ENCODE peak calls at places on chromosome 21, in seven cellular contexts. One of them, this sample, is unnamed.

GRCh38 chr21:14956826-14957225 is 108.0 kb downstream of the NRIP1 start:
- DNase-seq in glutamatergic neuron: no peak
- DNase-seq in EL: peak
- DNase-seq in NCI-H1436: no peak
- DNase-seq in activated T-helper 9 cell treated with anti-CD3 and anti-CD28 coated beads, Interleukin-2, amount 50 U/mL, for 16 hours: no peak
- DNase-seq in cardiac muscle cell: peak
- DNase-seq in stimulated activated CD4-positive, alpha-beta T cell treated with anti-CD3 and anti-CD28 coated beads, Interleukin-4, amount 100 ng/mL, for 48 hours: no peak
- DNase-seq in this sample: peak

GRCh38 chr21:14070968-14071367 is 139.8 kb downstream of the LIPI start:
- DNase-seq in stimulated activated CD4-positive, alpha-beta T cell treated with anti-CD3 and anti-CD28 coated beads, Interleukin-4, amount 100 ng/mL, for 48 hours: no peak
- DNase-seq in EL: no peak
- DNase-seq in NCI-H1436: no peak
- DNase-seq in activated T-helper 9 cell treated with anti-CD3 and anti-CD28 coated beads, Interleukin-2, amount 50 U/mL, for 16 hours: no peak
- DNase-seq in cardiac muscle cell: no peak
- DNase-seq in glutamatergic neuron: no peak
- DNase-seq in this sample: no peak

GRCh38 chr21:39111928-39112327 is 71.3 kb downstream of the PSMG1 start:
- DNase-seq in activated T-helper 9 cell treated with anti-CD3 and anti-CD28 coated beads, Interleukin-2, amount 50 U/mL, for 16 hours: no peak
- DNase-seq in cardiac muscle cell: peak
- DNase-seq in NCI-H1436: no peak
- DNase-seq in glutamatergic neuron: no peak
- DNase-seq in stimulated activated CD4-positive, alpha-beta T cell treated with anti-CD3 and anti-CD28 coated beads, Interleukin-4, amount 100 ng/mL, for 48 hours: no peak
- DNase-seq in EL: no peak
- DNase-seq in this sample: no peak

GRCh38 chr21:45869121-45870007 is 112.2 kb upstream of the COL6A1 start:
- DNase-seq in activated T-helper 9 cell treated with anti-CD3 and anti-CD28 coated beads, Interleukin-2, amount 50 U/mL, for 16 hours: no peak
- DNase-seq in NCI-H1436: no peak
- DNase-seq in stimulated activated CD4-positive, alpha-beta T cell treated with anti-CD3 and anti-CD28 coated beads, Interleukin-4, amount 100 ng/mL, for 48 hours: no peak
- DNase-seq in glutamatergic neuron: no peak
- DNase-seq in cardiac muscle cell: peak
- DNase-seq in EL: peak
- DNase-seq in this sample: peak

GRCh38 chr21:44444286-44444931 is 10.9 kb upstream of the LRRC3 start:
- DNase-seq in glutamatergic neuron: no peak
- DNase-seq in EL: no peak
- DNase-seq in NCI-H1436: no peak
- DNase-seq in activated T-helper 9 cell treated with anti-CD3 and anti-CD28 coated beads, Interleukin-2, amount 50 U/mL, for 16 hours: no peak
- DNase-seq in stimulated activated CD4-positive, alpha-beta T cell treated with anti-CD3 and anti-CD28 coated beads, Interleukin-4, amount 100 ng/mL, for 48 hours: no peak
- DNase-seq in cardiac muscle cell: no peak
- DNase-seq in this sample: no peak

GRCh38 chr21:32099812-32100416 is 178.9 kb downstream of the MIS18A start:
- DNase-seq in NCI-H1436: no peak
- DNase-seq in activated T-helper 9 cell treated with anti-CD3 and anti-CD28 coated beads, Interleukin-2, amount 50 U/mL, for 16 hours: no peak
- DNase-seq in EL: no peak
- DNase-seq in glutamatergic neuron: no peak
- DNase-seq in cardiac muscle cell: no peak
- DNase-seq in stimulated activated CD4-positive, alpha-beta T cell treated with anti-CD3 and anti-CD28 coated beads, Interleukin-4, amount 100 ng/mL, for 48 hours: no peak
- DNase-seq in this sample: no peak

GRCh38 chr21:36504067-36505058 is 24.4 kb upstream of the CLDN14 start:
- DNase-seq in cardiac muscle cell: peak
- DNase-seq in activated T-helper 9 cell treated with anti-CD3 and anti-CD28 coated beads, Interleukin-2, amount 50 U/mL, for 16 hours: no peak
- DNase-seq in glutamatergic neuron: no peak
- DNase-seq in NCI-H1436: peak
- DNase-seq in stimulated activated CD4-positive, alpha-beta T cell treated with anti-CD3 and anti-CD28 coated beads, Interleukin-4, amount 100 ng/mL, for 48 hours: peak
- DNase-seq in EL: peak
- DNase-seq in this sample: peak

GRCh38 chr21:28521932-28522826 is 470.5 kb downstream of the LTN1 start:
- DNase-seq in activated T-helper 9 cell treated with anti-CD3 and anti-CD28 coated beads, Interleukin-2, amount 50 U/mL, for 16 hours: no peak
- DNase-seq in NCI-H1436: no peak
- DNase-seq in stimulated activated CD4-positive, alpha-beta T cell treated with anti-CD3 and anti-CD28 coated beads, Interleukin-4, amount 100 ng/mL, for 48 hours: no peak
- DNase-seq in EL: peak
- DNase-seq in glutamatergic neuron: peak
- DNase-seq in cardiac muscle cell: peak
- DNase-seq in this sample: peak

GRCh38 chr21:27425172-27425571 is 458.3 kb upstream of the ADAMTS5 start:
- DNase-seq in activated T-helper 9 cell treated with anti-CD3 and anti-CD28 coated beads, Interleukin-2, amount 50 U/mL, for 16 hours: no peak
- DNase-seq in cardiac muscle cell: peak
- DNase-seq in EL: peak
- DNase-seq in glutamatergic neuron: no peak
- DNase-seq in stimulated activated CD4-positive, alpha-beta T cell treated with anti-CD3 and anti-CD28 coated beads, Interleukin-4, amount 100 ng/mL, for 48 hours: no peak
- DNase-seq in NCI-H1436: no peak
- DNase-seq in this sample: peak

GRCh38 chr21:42233067-42233981 is 14.4 kb downstream of the ABCG1 start:
- DNase-seq in NCI-H1436: peak
- DNase-seq in cardiac muscle cell: peak
- DNase-seq in stimulated activated CD4-positive, alpha-beta T cell treated with anti-CD3 and anti-CD28 coated beads, Interleukin-4, amount 100 ng/mL, for 48 hours: peak
- DNase-seq in activated T-helper 9 cell treated with anti-CD3 and anti-CD28 coated beads, Interleukin-2, amount 50 U/mL, for 16 hours: peak
- DNase-seq in glutamatergic neuron: no peak
- DNase-seq in EL: no peak
- DNase-seq in this sample: no peak

GRCh38 chr21:43323244-43324005 is 103.5 kb downstream of the SIK1 start:
- DNase-seq in activated T-helper 9 cell treated with anti-CD3 and anti-CD28 coated beads, Interleukin-2, amount 50 U/mL, for 16 hours: no peak
- DNase-seq in stimulated activated CD4-positive, alpha-beta T cell treated with anti-CD3 and anti-CD28 coated beads, Interleukin-4, amount 100 ng/mL, for 48 hours: no peak
- DNase-seq in NCI-H1436: no peak
- DNase-seq in cardiac muscle cell: no peak
- DNase-seq in glutamatergic neuron: no peak
- DNase-seq in EL: no peak
- DNase-seq in this sample: no peak

GRCh38 chr21:24671901-24672300 is 935.4 kb downstream of the MRPL39 start:
- DNase-seq in stimulated activated CD4-positive, alpha-beta T cell treated with anti-CD3 and anti-CD28 coated beads, Interleukin-4, amount 100 ng/mL, for 48 hours: no peak
- DNase-seq in glutamatergic neuron: no peak
- DNase-seq in NCI-H1436: no peak
- DNase-seq in EL: no peak
- DNase-seq in activated T-helper 9 cell treated with anti-CD3 and anti-CD28 coated beads, Interleukin-2, amount 50 U/mL, for 16 hours: no peak
- DNase-seq in cardiac muscle cell: no peak
- DNase-seq in this sample: peak

GRCh38 chr21:35257413-35257812 is 208.3 kb upstream of the RUNX1 start:
- DNase-seq in EL: peak
- DNase-seq in NCI-H1436: peak
- DNase-seq in stimulated activated CD4-positive, alpha-beta T cell treated with anti-CD3 and anti-CD28 coated beads, Interleukin-4, amount 100 ng/mL, for 48 hours: no peak
- DNase-seq in activated T-helper 9 cell treated with anti-CD3 and anti-CD28 coated beads, Interleukin-2, amount 50 U/mL, for 16 hours: no peak
- DNase-seq in glutamatergic neuron: no peak
- DNase-seq in cardiac muscle cell: peak
- DNase-seq in this sample: peak

GRCh38 chr21:37866027-37866426 is 50.2 kb downstream of the KCNJ6 start:
- DNase-seq in activated T-helper 9 cell treated with anti-CD3 and anti-CD28 coated beads, Interleukin-2, amount 50 U/mL, for 16 hours: no peak
- DNase-seq in glutamatergic neuron: no peak
- DNase-seq in NCI-H1436: no peak
- DNase-seq in stimulated activated CD4-positive, alpha-beta T cell treated with anti-CD3 and anti-CD28 coated beads, Interleukin-4, amount 100 ng/mL, for 48 hours: no peak
- DNase-seq in cardiac muscle cell: no peak
- DNase-seq in EL: no peak
- DNase-seq in this sample: peak

GRCh38 chr21:35563885-35564451 is 496.4 kb downstream of the SETD4 start:
- DNase-seq in NCI-H1436: peak
- DNase-seq in cardiac muscle cell: peak
- DNase-seq in stimulated activated CD4-positive, alpha-beta T cell treated with anti-CD3 and anti-CD28 coated beads, Interleukin-4, amount 100 ng/mL, for 48 hours: no peak
- DNase-seq in EL: peak
- DNase-seq in glutamatergic neuron: peak
- DNase-seq in activated T-helper 9 cell treated with anti-CD3 and anti-CD28 coated beads, Interleukin-2, amount 50 U/mL, for 16 hours: no peak
- DNase-seq in this sample: no peak

GRCh38 chr21:14491269-14491681 is 54.8 kb downstream of the SAMSN1 start:
- DNase-seq in glutamatergic neuron: no peak
- DNase-seq in NCI-H1436: no peak
- DNase-seq in cardiac muscle cell: no peak
- DNase-seq in EL: no peak
- DNase-seq in activated T-helper 9 cell treated with anti-CD3 and anti-CD28 coated beads, Interleukin-2, amount 50 U/mL, for 16 hours: no peak
- DNase-seq in stimulated activated CD4-positive, alpha-beta T cell treated with anti-CD3 and anti-CD28 coated beads, Interleukin-4, amount 100 ng/mL, for 48 hours: no peak
- DNase-seq in this sample: no peak

GRCh38 chr21:46212721-46213484 is 15.7 kb downstream of the LSS start:
- DNase-seq in cardiac muscle cell: no peak
- DNase-seq in NCI-H1436: no peak
- DNase-seq in stimulated activated CD4-positive, alpha-beta T cell treated with anti-CD3 and anti-CD28 coated beads, Interleukin-4, amount 100 ng/mL, for 48 hours: no peak
- DNase-seq in glutamatergic neuron: no peak
- DNase-seq in EL: no peak
- DNase-seq in activated T-helper 9 cell treated with anti-CD3 and anti-CD28 coated beads, Interleukin-2, amount 50 U/mL, for 16 hours: no peak
- DNase-seq in this sample: no peak

GRCh38 chr21:35663856-35664606 is 396.3 kb downstream of the SETD4 start:
- DNase-seq in NCI-H1436: no peak
- DNase-seq in cardiac muscle cell: no peak
- DNase-seq in glutamatergic neuron: no peak
- DNase-seq in EL: no peak
- DNase-seq in activated T-helper 9 cell treated with anti-CD3 and anti-CD28 coated beads, Interleukin-2, amount 50 U/mL, for 16 hours: no peak
- DNase-seq in stimulated activated CD4-positive, alpha-beta T cell treated with anti-CD3 and anti-CD28 coated beads, Interleukin-4, amount 100 ng/mL, for 48 hours: no peak
- DNase-seq in this sample: no peak

GRCh38 chr21:33993286-33994231 is 78.0 kb upstream of the ATP5PO start:
- DNase-seq in stimulated activated CD4-positive, alpha-beta T cell treated with anti-CD3 and anti-CD28 coated beads, Interleukin-4, amount 100 ng/mL, for 48 hours: no peak
- DNase-seq in activated T-helper 9 cell treated with anti-CD3 and anti-CD28 coated beads, Interleukin-2, amount 50 U/mL, for 16 hours: no peak
- DNase-seq in cardiac muscle cell: no peak
- DNase-seq in NCI-H1436: no peak
- DNase-seq in glutamatergic neuron: no peak
- DNase-seq in EL: no peak
- DNase-seq in this sample: no peak

GRCh38 chr21:14838400-14838799 is 226.4 kb downstream of the NRIP1 start:
- DNase-seq in NCI-H1436: no peak
- DNase-seq in EL: no peak
- DNase-seq in cardiac muscle cell: no peak
- DNase-seq in stimulated activated CD4-positive, alpha-beta T cell treated with anti-CD3 and anti-CD28 coated beads, Interleukin-4, amount 100 ng/mL, for 48 hours: no peak
- DNase-seq in activated T-helper 9 cell treated with anti-CD3 and anti-CD28 coated beads, Interleukin-2, amount 50 U/mL, for 16 hours: no peak
- DNase-seq in glutamatergic neuron: no peak
- DNase-seq in this sample: no peak

This sample was measured in renal cortical epithelial cell.